ENCODE peak calls at places on chromosomes 2 and 18, in four cellular contexts. One of them, this sample, is unnamed.

GRCh38 chr18:29661924-29662323 is 1380.6 kb downstream of the DSC3 start:
- DNase-seq in KBM-7: no peak
- DNase-seq in stimulated activated CD4-positive, alpha-beta T cell treated with anti-CD3 and anti-CD28 coated beads, Interleukin-4, amount 100 ng/mL, for 1 hour: no peak
- DNase-seq in body of pancreas: no peak
- DNase-seq in this sample: no peak

GRCh38 chr2:141021611-141022010 is 1109.2 kb downstream of the LRP1B start:
- DNase-seq in KBM-7: no peak
- DNase-seq in stimulated activated CD4-positive, alpha-beta T cell treated with anti-CD3 and anti-CD28 coated beads, Interleukin-4, amount 100 ng/mL, for 1 hour: no peak
- DNase-seq in body of pancreas: no peak
- DNase-seq in this sample: no peak

GRCh38 chr2:15348028-15348427 is 213.1 kb downstream of the NBAS start:
- DNase-seq in KBM-7: no peak
- DNase-seq in stimulated activated CD4-positive, alpha-beta T cell treated with anti-CD3 and anti-CD28 coated beads, Interleukin-4, amount 100 ng/mL, for 1 hour: no peak
- DNase-seq in body of pancreas: no peak
- DNase-seq in this sample: no peak

GRCh38 chr2:109174214-109174613 is 45.2 kb downstream of the SH3RF3 start:
- DNase-seq in KBM-7: no peak
- DNase-seq in stimulated activated CD4-positive, alpha-beta T cell treated with anti-CD3 and anti-CD28 coated beads, Interleukin-4, amount 100 ng/mL, for 1 hour: peak; percentile 12
- DNase-seq in body of pancreas: no peak
- DNase-seq in this sample: no peak

GRCh38 chr2:64049633-64050220 is 30.5 kb upstream of the VPS54 start:
- DNase-seq in KBM-7: peak; percentile 86
- DNase-seq in stimulated activated CD4-positive, alpha-beta T cell treated with anti-CD3 and anti-CD28 coated beads, Interleukin-4, amount 100 ng/mL, for 1 hour: peak; percentile 56
- DNase-seq in body of pancreas: peak; percentile 73
- DNase-seq in this sample: peak; percentile 60

GRCh38 chr2:216082388-216082733 is 642 bp downstream of the TMEM169 start:
- DNase-seq in KBM-7: no peak
- DNase-seq in stimulated activated CD4-positive, alpha-beta T cell treated with anti-CD3 and anti-CD28 coated beads, Interleukin-4, amount 100 ng/mL, for 1 hour: no peak
- DNase-seq in body of pancreas: no peak
- DNase-seq in this sample: no peak

GRCh38 chr2:173349295-173349694 is 5.4 kb upstream of the CDCA7 start:
- DNase-seq in KBM-7: no peak
- DNase-seq in stimulated activated CD4-positive, alpha-beta T cell treated with anti-CD3 and anti-CD28 coated beads, Interleukin-4, amount 100 ng/mL, for 1 hour: no peak
- DNase-seq in body of pancreas: no peak
- DNase-seq in this sample: no peak

GRCh38 chr18:62959481-62959880 is 244.1 kb downstream of the PHLPP1 start:
- DNase-seq in KBM-7: no peak
- DNase-seq in stimulated activated CD4-positive, alpha-beta T cell treated with anti-CD3 and anti-CD28 coated beads, Interleukin-4, amount 100 ng/mL, for 1 hour: no peak
- DNase-seq in body of pancreas: no peak
- DNase-seq in this sample: no peak

GRCh38 chr2:134193006-134193405 is 60.9 kb upstream of the MGAT5 start:
- DNase-seq in KBM-7: no peak
- DNase-seq in stimulated activated CD4-positive, alpha-beta T cell treated with anti-CD3 and anti-CD28 coated beads, Interleukin-4, amount 100 ng/mL, for 1 hour: no peak
- DNase-seq in body of pancreas: no peak
- DNase-seq in this sample: no peak

GRCh38 chr18:37452697-37453385 is 112.8 kb downstream of the CELF4 start:
- DNase-seq in KBM-7: no peak
- DNase-seq in stimulated activated CD4-positive, alpha-beta T cell treated with anti-CD3 and anti-CD28 coated beads, Interleukin-4, amount 100 ng/mL, for 1 hour: no peak
- DNase-seq in body of pancreas: no peak
- DNase-seq in this sample: peak; percentile 30

GRCh38 chr18:76349067-76349715 is 145.9 kb downstream of the ZNF516 start:
- DNase-seq in KBM-7: peak; percentile 74
- DNase-seq in stimulated activated CD4-positive, alpha-beta T cell treated with anti-CD3 and anti-CD28 coated beads, Interleukin-4, amount 100 ng/mL, for 1 hour: peak; percentile 57
- DNase-seq in body of pancreas: peak; percentile 75
- DNase-seq in this sample: peak; percentile 63

GRCh38 chr2:10963155-10963554 is 51.4 kb downstream of the KCNF1 start:
- DNase-seq in KBM-7: peak; percentile 8
- DNase-seq in stimulated activated CD4-positive, alpha-beta T cell treated with anti-CD3 and anti-CD28 coated beads, Interleukin-4, amount 100 ng/mL, for 1 hour: no peak
- DNase-seq in body of pancreas: no peak
- DNase-seq in this sample: no peak

GRCh38 chr2:2791031-2791430 is 460.0 kb upstream of the MYT1L start:
- DNase-seq in KBM-7: no peak
- DNase-seq in stimulated activated CD4-positive, alpha-beta T cell treated with anti-CD3 and anti-CD28 coated beads, Interleukin-4, amount 100 ng/mL, for 1 hour: no peak
- DNase-seq in body of pancreas: no peak
- DNase-seq in this sample: no peak

This sample was measured in lung.